ENCODE peak calls at places on chromosomes 11 and 22, in four cellular contexts. J is body of pancreas, E is tibial nerve, H is PC-3. W is an unnamed sample.

GRCh38 chr11:15179167-15179566 is 64.4 kb downstream of the INSC start:
- DNase-seq in J (no peak), E (no peak), H (no peak), W (no peak)

GRCh38 chr11:119516060-119516459 is 93.1 kb upstream of the THY1 start:
- DNase-seq in J (no peak), E (no peak), H (no peak), W (peak; percentile 9)

GRCh38 chr11:27317751-27318150 is 45.3 kb downstream of the CCDC34 start:
- DNase-seq in J (no peak), E (no peak), H (peak; percentile 42), W (peak; percentile 40)

GRCh38 chr11:94144233-94144632 is 15.6 kb downstream of the PANX1 start:
- DNase-seq in J (no peak), E (no peak), H (peak; percentile 46), W (no peak)

GRCh38 chr11:18419040-18419439 is 6.9 kb downstream of the LDHC start:
- DNase-seq in J (no peak), E (no peak), H (no peak), W (no peak)

GRCh38 chr11:102410382-102410784 is 42.2 kb downstream of the TMEM123 start:
- DNase-seq in J (no peak), E (no peak), H (no peak), W (peak; percentile 33)

GRCh38 chr11:75406338-75406777 is 7.0 kb downstream of the RPS3 start:
- DNase-seq in J (no peak), E (no peak), H (peak; percentile 67), W (no peak)

GRCh38 chr22:26768986-26769385 is 111.6 kb downstream of the MIAT start:
- DNase-seq in J (no peak), E (no peak), H (no peak), W (no peak)

GRCh38 chr11:45180888-45181594 is 34.6 kb downstream of the PRDM11 start:
- DNase-seq in J (peak; percentile 76), E (peak; percentile 30), H (peak; percentile 52), W (no peak)

GRCh38 chr11:84795698-84796097 is 831.4 kb downstream of the DLG2 start:
- DNase-seq in J (no peak), E (no peak), H (no peak), W (no peak)

GRCh38 chr22:44574057-44574456 is 76.0 kb upstream of the RTL6 start:
- DNase-seq in J (peak; percentile 56), E (no peak), H (peak; percentile 86), W (peak; percentile 76)

GRCh38 chr11:80638296-80638695 is 1197.5 kb upstream of the TENM4 start:
- DNase-seq in J (no peak), E (no peak), H (peak; percentile 76), W (no peak)

GRCh38 chr22:49934144-49934890 is 15.9 kb downstream of the CRELD2 start:
- DNase-seq in J (peak; percentile 87), E (peak; percentile 37), H (peak; percentile 18), W (no peak)

GRCh38 chr22:19066531-19067271 is 55.5 kb downstream of the DGCR2 start:
- DNase-seq in J (no peak), E (no peak), H (peak; percentile 50), W (peak; percentile 58)

GRCh38 chr11:35717043-35717442 is 54.5 kb downstream of the TRIM44 start:
- DNase-seq in J (no peak), E (no peak), H (peak; percentile 11), W (no peak)

GRCh38 chr22:26937213-26937612 is 279.8 kb downstream of the MIAT start:
- DNase-seq in J (no peak), E (no peak), H (no peak), W (no peak)

GRCh38 chr22:32920032-32920628 is 118.6 kb downstream of the TIMP3 start:
- DNase-seq in J (peak; percentile 50), E (peak; percentile 90), H (no peak), W (no peak)

GRCh38 chr11:15180212-15180814 is 65.6 kb downstream of the INSC start:
- DNase-seq in J (no peak), E (no peak), H (no peak), W (no peak)

GRCh38 chr22:37907036-37907954 is 1.2 kb downstream of the MICALL1 start:
- DNase-seq in J (no peak), E (no peak), H (no peak), W (peak; percentile 26)
- H3K4me1 ChIP-seq in J (peaks cover 33% of the 10 kb centered on the region), E (peaks cover 15% of the 10 kb centered on the region), H (peaks cover 25% of the 10 kb centered on the region), W (peaks cover 20% of the 10 kb centered on the region)

DNA sequence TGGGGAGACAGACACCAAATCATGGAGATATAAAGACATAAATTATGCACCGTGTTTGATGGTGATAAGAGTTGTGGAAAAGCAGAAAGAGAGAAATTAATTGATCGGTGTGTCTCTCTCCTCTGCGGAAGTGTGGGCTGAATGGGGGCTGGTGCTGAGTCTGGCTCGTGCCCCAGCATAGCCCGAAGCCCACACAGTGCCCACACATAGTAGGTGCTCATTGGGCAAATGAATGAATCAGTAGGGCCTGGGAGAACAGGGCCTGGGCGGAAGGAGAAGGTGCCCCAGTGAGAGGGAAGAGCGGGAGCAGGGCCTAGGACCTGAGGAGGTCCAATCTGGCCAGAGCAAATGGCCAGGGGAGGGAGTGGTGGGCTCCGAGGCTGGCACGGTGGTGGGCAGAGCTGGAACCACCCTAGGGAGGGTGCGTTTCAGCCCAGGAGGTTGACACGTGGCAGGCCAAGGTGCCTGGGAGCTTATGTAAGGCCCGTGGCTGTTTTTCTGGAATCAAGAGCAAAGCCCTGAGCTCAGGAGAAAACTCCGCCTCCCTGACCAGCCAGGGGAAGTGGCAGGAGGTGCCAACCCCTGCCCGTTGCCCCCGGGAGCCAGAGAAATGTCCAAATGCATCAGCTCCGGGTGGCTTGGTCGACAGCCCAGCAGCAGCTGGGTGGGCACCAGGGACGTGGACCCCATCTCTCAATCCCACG is 2.1 kb upstream of the CACNA1I start:
- DNase-seq in J (no peak), E (no peak), H (no peak), W (no peak)
- TF ChIP-seq CTCF in J (no peak), E (no peak), H (no peak), W (no peak)

GRCh38 chr22:39926175-39927152 is 25.6 kb downstream of the GRAP2 start:
- DNase-seq in J (peak; percentile 13), E (no peak), H (no peak), W (no peak)

GRCh38 chr22:39927544-39927943 is 26.7 kb downstream of the GRAP2 start:
- DNase-seq in J (no peak), E (no peak), H (no peak), W (no peak)

GRCh38 chr22:39931271-39931670 is 28.9 kb upstream of the TMA7B start:
- DNase-seq in J (no peak), E (no peak), H (no peak), W (no peak)

GRCh38 chr22:39932166-39932565 is 28.0 kb upstream of the TMA7B start:
- DNase-seq in J (no peak), E (no peak), H (no peak), W (no peak)

GRCh38 chr22:39928556-39929401 is 27.9 kb downstream of the GRAP2 start:
- DNase-seq in J (no peak), E (no peak), H (no peak), W (no peak)
- H3K4me1 ChIP-seq in J (peaks cover 11% of the 10 kb centered on the region), E (no peaks in the 10 kb centered on the region), H (no peaks in the 10 kb centered on the region), W (no peaks in the 10 kb centered on the region)

GRCh38 chr22:35930933-35931332 is 97.7 kb downstream of the RBFOX2 start:
- DNase-seq in J (peak; percentile 68), E (peak; percentile 47), H (peak; percentile 49), W (peak; percentile 87)
- TF ChIP-seq CTCF in J (peak; percentile 84), E (peak; percentile 80), H (peak; percentile 62), W (peak; percentile 75)

DNA sequence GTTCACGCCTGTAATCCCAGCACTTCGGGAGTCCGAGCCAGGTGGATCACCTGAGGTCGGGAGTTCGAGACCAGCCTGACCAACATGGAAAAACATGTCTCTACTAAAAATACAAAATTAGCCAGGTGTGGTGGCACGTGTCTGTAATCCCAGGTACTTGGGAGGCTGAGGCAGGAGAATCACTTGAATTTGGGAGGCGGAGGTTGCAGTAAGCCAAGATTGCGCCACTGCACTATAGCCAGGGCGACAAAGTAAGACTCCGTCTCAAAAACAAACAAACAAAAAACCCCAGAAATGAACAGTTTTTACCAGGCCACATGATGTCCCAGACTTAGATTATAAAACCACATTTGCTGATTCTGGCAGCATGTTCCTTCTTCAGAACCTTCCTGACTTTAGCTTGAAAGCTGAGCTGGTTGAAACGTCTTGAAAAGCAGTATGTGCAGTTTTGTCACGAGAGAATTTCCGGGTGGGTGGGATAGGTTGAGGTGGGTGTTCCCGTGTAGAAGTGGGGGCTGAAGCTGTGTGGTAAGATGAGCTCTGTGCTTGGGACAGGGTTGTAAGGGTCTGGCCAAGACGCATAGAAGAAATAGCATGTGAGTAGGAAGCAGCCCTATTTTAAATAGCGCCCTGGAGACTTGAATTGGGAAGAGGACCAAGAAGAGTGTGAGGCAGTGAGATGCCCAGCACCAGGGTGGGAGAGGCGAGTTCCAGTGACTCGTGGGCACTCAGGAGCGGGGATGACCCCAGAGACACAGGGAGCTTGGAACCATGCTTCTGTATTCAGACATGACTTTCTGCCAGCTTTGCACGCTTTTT is 7.5 kb downstream of the AP2A2 start:
- DNase-seq in J (no peak), E (no peak), H (no peak), W (no peak)
- H3K4me1 ChIP-seq in J (peaks cover 35% of the 10 kb centered on the region), E (peaks cover 38% of the 10 kb centered on the region), H (no peaks in the 10 kb centered on the region), W (peaks cover 6% of the 10 kb centered on the region)

GRCh38 chr11:86940122-86940777 is 14.9 kb downstream of the FZD4 start:
- DNase-seq in J (peak; percentile 77), E (peak; percentile 43), H (peak; percentile 76), W (peak; percentile 59)
- TF ChIP-seq CTCF in J (peak; percentile 20), E (no peak), H (no peak), W (peak; percentile 16)

GRCh38 chr22:28175730-28176492 is 256.9 kb upstream of the PITPNB start:
- DNase-seq in J (no peak), E (no peak), H (no peak), W (no peak)

GRCh38 chr22:28174509-28174908 is 255.5 kb upstream of the PITPNB start:
- DNase-seq in J (no peak), E (no peak), H (no peak), W (no peak)

GRCh38 chr22:28172948-28173360 is 253.9 kb upstream of the PITPNB start:
- DNase-seq in J (no peak), E (no peak), H (peak; percentile 55), W (no peak)

GRCh38 chr22:28171135-28171534 is 252.1 kb upstream of the PITPNB start:
- DNase-seq in J (no peak), E (peak; percentile 15), H (no peak), W (peak; percentile 52)

DNA sequence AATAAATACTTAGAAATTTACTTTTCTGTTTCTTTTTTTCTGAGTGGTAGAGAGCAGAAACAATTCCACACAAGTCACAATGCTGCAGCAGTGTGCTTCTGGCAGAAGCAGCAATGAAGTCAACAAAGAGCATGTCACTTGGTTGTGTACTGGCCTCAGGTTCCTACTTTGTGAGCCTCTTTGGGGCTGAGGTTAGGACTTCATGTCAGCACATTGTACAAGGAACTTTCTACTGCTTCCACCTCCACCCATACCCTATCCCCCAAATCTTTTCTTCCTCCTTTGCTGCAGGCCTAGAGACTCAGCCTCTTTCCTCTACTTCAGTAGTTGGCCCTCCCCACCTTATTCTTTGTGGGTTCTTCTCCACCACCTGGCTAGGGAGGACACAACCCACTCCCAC is 252.7 kb upstream of the PITPNB start:
- DNase-seq in J (no peak), E (no peak), H (no peak), W (no peak)
- H3K4me1 ChIP-seq in J (no peaks in the 10 kb centered on the region), E (no peaks in the 10 kb centered on the region), H (peaks cover 9% of the 10 kb centered on the region), W (no peaks in the 10 kb centered on the region)

GRCh38 chr11:66237867-66238266 is 30.6 kb upstream of the RAB1B start:
- DNase-seq in J (no peak), E (no peak), H (no peak), W (no peak)
- TF ChIP-seq CTCF in J (no peak), E (no peak), H (peak; percentile 19), W (no peak)

GRCh38 chr11:76613901-76614300 is 56.6 kb downstream of the LRRC32 start:
- DNase-seq in J (no peak), E (no peak), H (no peak), W (no peak)
- H3K4me1 ChIP-seq in J (peaks cover 3% of the 10 kb centered on the region), E (no peaks in the 10 kb centered on the region), H (no peaks in the 10 kb centered on the region), W (peaks cover 30% of the 10 kb centered on the region)

GRCh38 chr11:114440121-114440860 is 1.0 kb downstream of the REXO2 start:
- DNase-seq in J (no peak), E (peak; percentile 10), H (peak; percentile 29), W (peak; percentile 41)
- TF ChIP-seq CTCF in J (no peak), E (no peak), H (no peak), W (no peak)

W was measured in cardiac muscle cell.